ENCODE peak calls at places on chromosomes 2 and 18, in seven cellular contexts. M is IMR-90, R is mesendoderm, O is trophoblast cell, G is H1, Y is H9, D is mesenchymal stem cell. L is an unnamed sample. For H3K4me1, the result is how much of the 10 kb centered on the place peaks cover.

GRCh38 chr2:234427081-234428058 is 69.5 kb downstream of the ARL4C start:
- DNase-seq in M (peak), R (peak), O (peak), G (peak), Y (peak), D (peak), L (peak)

GRCh38 chr18:3177902-3178687 is 41.7 kb downstream of the MYOM1 start:
- DNase-seq in M (peak), R (no peak), O (peak), G (no peak), Y (no peak), D (no peak), L (no peak)

GRCh38 chr2:236661064-236661761 is 91.6 kb downstream of the ACKR3 start:
- DNase-seq in M (peak), R (peak), O (no peak), G (no peak), Y (peak), D (peak), L (peak)

GRCh38 chr2:197576631-197577030 is 60.8 kb downstream of the MOB4 start:
- DNase-seq in M (peak), R (peak), O (no peak), G (no peak), Y (no peak), D (no peak), L (no peak)

GRCh38 chr2:8491296-8492048 is 190.4 kb upstream of the ID2 start:
- DNase-seq in M (no peak), R (no peak), O (no peak), G (no peak), Y (no peak), D (no peak), L (no peak)

GRCh38 chr18:36034299-36034895 is 33.0 kb downstream of the RPRD1A start:
- DNase-seq in M (no peak), R (no peak), O (no peak), G (no peak), Y (no peak), D (no peak), L (no peak)

GRCh38 chr2:144331652-144332355 is 188.1 kb downstream of the ZEB2 start:
- DNase-seq in M (no peak), R (no peak), O (peak), G (peak), Y (peak), D (peak), L (peak)

GRCh38 chr2:40095003-40095402 is 315.9 kb upstream of the THUMPD2 start:
- DNase-seq in M (peak), R (no peak), O (no peak), G (no peak), Y (no peak), D (peak), L (no peak)

GRCh38 chr18:79943608-79944125 is 7.8 kb downstream of the SLC66A2 start:
- DNase-seq in M (no peak), R (no peak), O (no peak), G (no peak), Y (peak), D (no peak), L (no peak)

GRCh38 chr2:219561179-219562048 is 9.9 kb downstream of the OBSL1 start:
- DNase-seq in M (no peak), R (peak), O (no peak), G (no peak), Y (peak), D (no peak), L (no peak)

GRCh38 chr2:37776487-37776886 is 105.0 kb upstream of the CDC42EP3 start:
- DNase-seq in M (peak), R (peak), O (peak), G (no peak), Y (no peak), D (peak), L (no peak)

GRCh38 chr18:41464278-41464677 is 490.8 kb upstream of the PIK3C3 start:
- DNase-seq in M (no peak), R (no peak), O (no peak), G (no peak), Y (no peak), D (no peak), L (no peak)

GRCh38 chr2:235087812-235088607 is 136.2 kb downstream of the SH3BP4 start:
- DNase-seq in M (no peak), R (no peak), O (no peak), G (no peak), Y (no peak), D (no peak), L (peak)

GRCh38 chr2:143937563-143938346 is 582.2 kb downstream of the ZEB2 start:
- DNase-seq in M (no peak), R (peak), O (no peak), G (no peak), Y (no peak), D (peak), L (no peak)

GRCh38 chr2:216743781-216744180 is 48.4 kb upstream of the IGFBP5 start:
- DNase-seq in M (peak), R (no peak), O (no peak), G (no peak), Y (no peak), D (peak), L (no peak)

GRCh38 chr2:161414385-161415040 is 1.6 kb upstream of the TBR1 start:
- DNase-seq in M (peak), R (peak), O (peak), G (peak), Y (peak), D (peak), L (peak)
- H3K4me1 ChIP-seq in M (under half), R (under half), O (under half), G (under half), Y (under half), D (under half), L (under half)

DNA sequence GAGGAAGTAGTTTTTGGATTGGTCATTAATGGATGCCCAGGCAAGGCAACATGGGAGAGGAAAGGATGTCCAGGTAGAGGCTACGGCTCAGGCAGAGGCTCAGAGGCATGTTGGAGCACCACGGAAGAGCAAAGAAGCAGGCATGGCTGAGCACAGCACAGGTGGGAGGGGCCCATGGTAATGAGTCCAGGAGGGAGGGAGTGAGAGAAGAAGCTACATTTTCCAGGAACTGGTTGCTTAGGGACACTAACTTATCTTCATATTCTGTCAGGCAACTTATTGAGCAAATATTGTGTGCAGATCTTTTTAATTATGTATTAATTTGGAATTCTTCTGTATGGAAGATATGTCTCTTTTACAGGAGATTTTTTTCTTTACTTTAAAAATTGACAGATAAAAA is 42.2 kb downstream of the ARHGEF4 start:
- DNase-seq in M (no peak), R (no peak), O (no peak), G (peak), Y (no peak), D (no peak), L (no peak)
- H3K9ac ChIP-seq in M (no peak), R (no peak), O (no peak), G (no peak), Y (no peak), D (no peak), L (no peak)

GRCh38 chr2:260507-261161 is 3.2 kb downstream of the SH3YL1 start:
- DNase-seq in M (peak), R (no peak), O (peak), G (no peak), Y (no peak), D (peak), L (no peak)

GRCh38 chr2:264493-265468 is at the start of gene ACP1:
- DNase-seq in M (peak), R (peak), O (peak), G (peak), Y (peak), D (peak), L (peak)

GRCh38 chr2:263774-264492 is at the start of gene SH3YL1:
- DNase-seq in M (no peak), R (peak), O (peak), G (no peak), Y (peak), D (no peak), L (no peak)

GRCh38 chr2:262117-262516 is 1.7 kb downstream of the SH3YL1 start:
- DNase-seq in M (no peak), R (no peak), O (no peak), G (no peak), Y (no peak), D (peak), L (no peak)

GRCh38 chr2:263022-263738 is 652 bp downstream of the SH3YL1 start:
- DNase-seq in M (no peak), R (no peak), O (no peak), G (peak), Y (no peak), D (no peak), L (no peak)
- H4K8ac ChIP-seq in M (no peak), R (no peak), O (peak), G (no peak), Y (no peak), D (peak), L (peak)

GRCh38 chr2:163759013-163759412 is 23.2 kb upstream of the FIGN start:
- DNase-seq in M (no peak), R (no peak), O (peak), G (no peak), Y (no peak), D (no peak), L (no peak)
- H3K4me1 ChIP-seq in M (under half), R (under half), O (under half), G (under half), Y (under half), D (under half), L (under half)

DNA sequence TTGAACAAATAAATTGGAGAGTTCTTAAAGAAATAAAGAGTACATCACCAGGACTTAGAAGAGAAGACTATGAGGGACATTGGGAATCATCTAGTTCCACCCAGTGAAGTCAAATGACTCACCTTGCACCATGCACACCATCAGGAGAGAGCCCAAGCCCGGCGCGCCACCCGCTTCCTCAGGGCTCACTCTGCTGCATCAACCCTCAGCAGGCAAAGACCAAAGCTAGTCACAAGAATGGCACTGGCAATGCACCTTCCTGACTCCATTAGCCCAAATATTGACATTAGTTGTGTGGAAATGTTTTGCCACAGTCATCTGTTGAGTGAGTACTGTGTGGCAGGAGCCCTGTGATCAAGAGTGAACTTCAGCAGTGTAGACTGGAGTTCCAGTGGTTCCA is 7.1 kb upstream of the LYPD6B start:
- DNase-seq in M (no peak), R (no peak), O (no peak), G (no peak), Y (no peak), D (no peak), L (no peak)
- H3K9ac ChIP-seq in M (no peak), R (no peak), O (no peak), G (no peak), Y (no peak), D (no peak), L (no peak)

DNA sequence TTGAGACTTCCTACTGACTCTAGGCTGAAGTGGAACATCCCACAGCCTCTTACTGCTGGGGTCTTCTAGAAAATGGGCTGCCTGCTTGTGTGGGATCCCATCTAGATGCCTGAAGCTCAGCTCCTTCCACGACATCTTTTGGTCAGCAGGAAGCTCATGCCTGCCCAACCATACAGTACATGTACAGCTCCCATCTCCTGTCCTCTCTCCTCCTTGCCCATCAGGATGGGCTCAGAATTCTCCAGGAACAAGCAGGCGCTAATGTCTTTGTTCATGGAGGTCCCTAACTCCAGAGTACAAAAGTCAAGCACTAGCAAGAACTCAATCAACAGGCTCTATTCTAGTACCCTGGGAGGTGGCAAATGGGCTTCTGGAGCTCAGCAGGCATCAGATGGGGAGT is 31.7 kb upstream of the GPR17 start:
- DNase-seq in M (no peak), R (no peak), O (no peak), G (no peak), Y (no peak), D (no peak), L (no peak)
- H4K8ac ChIP-seq in M (no peak), R (no peak), O (no peak), G (no peak), Y (no peak), D (no peak), L (no peak)

L was measured in neuronal stem cell.